ENCODE peak calls at places on chromosomes 7 and 10, in eight cellular contexts. L is thoracic aorta; Z is endothelial cell of umbilical vein; Q is CD4-positive, alpha-beta T cell; V is mesendoderm; R is uterus; J is breast epithelium; N is AG04450. D is an unnamed sample.

GRCh38 chr10:72637398-72637857 is 11.5 kb upstream of the MICU1 start:
- DNase-seq in L (peak; percentile 15), Z (peak; percentile 49), Q (no peak), V (peak; percentile 46), R (no peak), J (no peak), N (no peak), D (no peak)

GRCh38 chr7:2873686-2874551 is 29.8 kb upstream of the GNA12 start:
- DNase-seq in L (no peak), Z (peak; percentile 91), Q (no peak), V (peak; percentile 97), R (no peak), J (no peak), N (peak; percentile 87), D (peak; percentile 73)

GRCh38 chr10:120580651-120581259 is 123.7 kb downstream of the PLPP4 start:
- DNase-seq in L (no peak), Z (peak; percentile 26), Q (no peak), V (no peak), R (no peak), J (no peak), N (no peak), D (no peak)

GRCh38 chr7:7736671-7737070 is 18.3 kb upstream of the RPA3 start:
- DNase-seq in L (no peak), Z (no peak), Q (no peak), V (peak; percentile 66), R (no peak), J (no peak), N (no peak), D (no peak)

GRCh38 chr7:141674201-141674671 is 27.7 kb downstream of the DENND11 start:
- DNase-seq in L (no peak), Z (peak; percentile 97), Q (no peak), V (peak; percentile 84), R (no peak), J (no peak), N (no peak), D (no peak)

GRCh38 chr7:142401951-142402350 is 144.1 kb upstream of the PRSS58 start:
- DNase-seq in L (no peak), Z (no peak), Q (no peak), V (no peak), R (no peak), J (no peak), N (no peak), D (no peak)

GRCh38 chr7:156139633-156140032 is 327.4 kb upstream of the SHH start:
- DNase-seq in L (no peak), Z (no peak), Q (no peak), V (no peak), R (no peak), J (no peak), N (no peak), D (no peak)

GRCh38 chr10:36023939-36024338 is 381.8 kb upstream of the FZD8 start:
- DNase-seq in L (peak; percentile 7), Z (peak; percentile 27), Q (no peak), V (peak; percentile 97), R (no peak), J (no peak), N (peak; percentile 26), D (peak; percentile 69)

GRCh38 chr7:2269468-2270460 is 27.7 kb downstream of the NUDT1 start:
- DNase-seq in L (no peak), Z (peak; percentile 17), Q (no peak), V (peak; percentile 56), R (no peak), J (no peak), N (no peak), D (no peak)

GRCh38 chr7:111752022-111752582 is 189.8 kb upstream of the IMMP2L start:
- DNase-seq in L (no peak), Z (peak; percentile 63), Q (peak; percentile 18), V (peak; percentile 68), R (peak; percentile 19), J (peak; percentile 60), N (no peak), D (peak; percentile 75)

GRCh38 chr7:25852249-25852994 is 299.6 kb upstream of the NFE2L3 start:
- DNase-seq in L (no peak), Z (no peak), Q (no peak), V (peak; percentile 56), R (peak; percentile 88), J (no peak), N (no peak), D (no peak)

GRCh38 chr10:89165923-89166322 is 41.2 kb downstream of the CH25H start:
- DNase-seq in L (no peak), Z (no peak), Q (no peak), V (no peak), R (no peak), J (no peak), N (no peak), D (no peak)

GRCh38 chr10:36801660-36802059 is 323.7 kb upstream of the ANKRD30A start:
- DNase-seq in L (no peak), Z (no peak), Q (no peak), V (no peak), R (no peak), J (no peak), N (no peak), D (no peak)

GRCh38 chr7:98348726-98349474 is 52.0 kb downstream of the BAIAP2L1 start:
- DNase-seq in L (no peak), Z (no peak), Q (no peak), V (no peak), R (no peak), J (no peak), N (no peak), D (no peak)

GRCh38 chr10:13536674-13537366 is 8.0 kb upstream of the BEND7 start:
- DNase-seq in L (no peak), Z (peak; percentile 69), Q (no peak), V (peak; percentile 90), R (peak; percentile 21), J (no peak), N (no peak), D (peak; percentile 77)

GRCh38 chr10:127943336-127943910 is 36.5 kb downstream of the PTPRE start:
- DNase-seq in L (no peak), Z (no peak), Q (no peak), V (no peak), R (no peak), J (no peak), N (no peak), D (no peak)

GRCh38 chr10:72065439-72066025 is 22.8 kb downstream of the SPOCK2 start:
- DNase-seq in L (no peak), Z (peak; percentile 11), Q (no peak), V (no peak), R (no peak), J (no peak), N (no peak), D (no peak)

GRCh38 chr7:9939171-9939570 is 1034.5 kb upstream of the PHF14 start:
- DNase-seq in L (no peak), Z (no peak), Q (no peak), V (no peak), R (no peak), J (no peak), N (no peak), D (no peak)

GRCh38 chr10:78515037-78515872 is 481.6 kb downstream of the RPS24 start:
- DNase-seq in L (no peak), Z (no peak), Q (no peak), V (no peak), R (peak; percentile 72), J (no peak), N (no peak), D (no peak)

GRCh38 chr10:129531969-129532660 is 65.1 kb downstream of the MGMT start:
- DNase-seq in L (no peak), Z (no peak), Q (no peak), V (no peak), R (no peak), J (no peak), N (no peak), D (no peak)

GRCh38 chr7:77954773-77955562 is 156.4 kb downstream of the PHTF2 start:
- DNase-seq in L (no peak), Z (no peak), Q (no peak), V (no peak), R (no peak), J (no peak), N (peak; percentile 23), D (no peak)

GRCh38 chr7:150975536-150976285 is 2.4 kb downstream of the KCNH2 start:
- DNase-seq in L (no peak), Z (no peak), Q (no peak), V (no peak), R (no peak), J (no peak), N (no peak), D (no peak)

GRCh38 chr10:96235326-96236089 is 35.9 kb downstream of the BLNK start:
- DNase-seq in L (no peak), Z (no peak), Q (no peak), V (no peak), R (no peak), J (no peak), N (no peak), D (no peak)

GRCh38 chr10:1733720-1734119 is 3.6 kb downstream of the ADARB2 start:
- DNase-seq in L (no peak), Z (no peak), Q (no peak), V (no peak), R (no peak), J (no peak), N (no peak), D (no peak)
- H3K27me3 ChIP-seq in L (peaks cover 6% of the 10 kb centered on the region), Z (no peaks in the 10 kb centered on the region), Q (peaks cover 66% of the 10 kb centered on the region), V (peaks cover 9% of the 10 kb centered on the region), R (no peaks in the 10 kb centered on the region), J (no peaks in the 10 kb centered on the region), N (no peaks in the 10 kb centered on the region), D (peaks cover 100% of the 10 kb centered on the region)

DNA sequence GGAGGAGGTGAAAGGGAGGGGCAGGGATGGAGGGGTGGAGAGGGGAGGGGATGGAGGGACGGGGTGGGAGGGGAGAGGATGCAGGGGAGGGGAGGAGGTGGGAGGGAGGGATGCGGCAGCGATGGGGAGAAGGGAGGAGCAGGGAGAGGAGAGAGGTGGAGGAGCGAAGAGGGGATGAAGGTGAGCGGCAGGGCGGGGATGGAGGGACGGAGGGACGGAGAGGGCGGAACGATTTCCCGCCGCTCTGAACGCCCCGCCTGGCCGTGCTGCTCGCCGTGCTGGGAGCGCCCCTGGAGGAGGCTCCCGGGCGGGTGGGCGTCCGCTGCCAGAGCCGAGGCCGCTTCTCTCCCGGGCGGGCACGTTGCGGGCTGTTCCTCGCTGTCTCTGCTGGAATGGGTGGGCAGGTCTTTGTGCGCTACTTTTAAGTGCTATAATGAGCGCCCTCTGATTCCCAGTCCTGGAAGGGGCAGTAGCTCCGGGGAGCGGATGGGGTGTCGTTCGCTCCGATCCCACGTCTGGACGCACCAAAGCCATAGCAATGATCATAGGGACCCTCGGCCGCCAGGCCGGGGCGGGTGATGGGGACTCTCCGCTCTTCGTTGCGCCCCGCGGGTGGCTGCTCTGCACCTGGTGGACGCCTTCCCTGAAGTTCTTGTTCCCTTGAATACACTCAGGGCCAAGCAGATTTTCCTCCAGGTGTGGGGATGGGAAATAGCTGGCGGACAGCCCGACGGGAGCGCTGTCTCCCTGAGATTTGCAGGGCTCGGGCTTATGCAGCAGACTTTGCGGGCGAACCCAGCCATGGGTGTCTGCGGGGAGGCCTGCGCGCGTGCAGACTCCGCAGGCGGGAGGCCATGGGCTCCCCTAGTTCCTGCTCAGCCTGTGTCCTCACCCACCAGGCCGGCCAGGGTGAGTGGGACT is 81.1 kb upstream of the CPXM2 start:
- DNase-seq in L (no peak), Z (no peak), Q (no peak), V (peak; percentile 68), R (no peak), J (no peak), N (no peak), D (no peak)
- H3K27me3 ChIP-seq in L (peaks cover 7% of the 10 kb centered on the region), Z (peaks cover 10% of the 10 kb centered on the region), Q (peaks cover 73% of the 10 kb centered on the region), V (peaks cover 10% of the 10 kb centered on the region), R (peaks cover 7% of the 10 kb centered on the region), J (no peaks in the 10 kb centered on the region), N (peaks cover 6% of the 10 kb centered on the region), D (peaks cover 60% of the 10 kb centered on the region)

GRCh38 chr7:108457871-108458270 is 1.6 kb upstream of the NRCAM start:
- DNase-seq in L (no peak), Z (no peak), Q (no peak), V (no peak), R (no peak), J (no peak), N (no peak), D (no peak)
- H3K27me3 ChIP-seq in L (peaks cover 6% of the 10 kb centered on the region), Z (no peaks in the 10 kb centered on the region), Q (peaks cover 46% of the 10 kb centered on the region), V (peaks cover 5% of the 10 kb centered on the region), R (peaks cover 3% of the 10 kb centered on the region), J (no peaks in the 10 kb centered on the region), N (peaks cover 48% of the 10 kb centered on the region), D (no peaks in the 10 kb centered on the region)

GRCh38 chr7:27141591-27142561 is 1.6 kb downstream of the HOXA5 start:
- DNase-seq in L (no peak), Z (no peak), Q (no peak), V (peak; percentile 82), R (no peak), J (no peak), N (no peak), D (no peak)
- H3K27me3 ChIP-seq in L (no peaks in the 10 kb centered on the region), Z (no peaks in the 10 kb centered on the region), Q (peaks cover 63% of the 10 kb centered on the region), V (peaks cover 91% of the 10 kb centered on the region), R (no peaks in the 10 kb centered on the region), J (no peaks in the 10 kb centered on the region), N (no peaks in the 10 kb centered on the region), D (peaks cover 100% of the 10 kb centered on the region)